ENCODE peak calls at places on chromosomes 13 and 19, in six cellular contexts. H is anterior cingulate cortex, U is dermis microvascular lymphatic vessel endothelial cell, J is head of caudate nucleus, A is adrenal gland, S is NCI-H510A treated with DMSO at 0.1 percent for 48 hours. L is an unnamed sample.

GRCh38 chr19:22421797-22422196 is 349 bp downstream of the ZNF98 start:
- DNase-seq in H (no peak), U (no peak), J (no peak), A (no peak), S (no peak), L (no peak)

GRCh38 chr13:72970301-72970880 is 88.4 kb upstream of the KLF5 start:
- DNase-seq in H (no peak), U (no peak), J (no peak), A (no peak), S (no peak), L (no peak)

GRCh38 chr13:75432045-75432444 is 49.9 kb downstream of the TBC1D4 start:
- DNase-seq in H (no peak), U (no peak), J (no peak), A (no peak), S (no peak), L (no peak)

GRCh38 chr13:39577203-39577602 is 25.8 kb downstream of the LHFPL6 start:
- DNase-seq in H (no peak), U (no peak), J (no peak), A (no peak), S (no peak), L (no peak)

GRCh38 chr13:77065456-77066147 is 38.6 kb upstream of the FBXL3 start:
- DNase-seq in H (no peak), U (no peak), J (no peak), A (no peak), S (no peak), L (peak)

GRCh38 chr13:113835461-113836274 is 28.2 kb downstream of the GAS6 start:
- DNase-seq in H (no peak), U (no peak), J (no peak), A (no peak), S (peak), L (no peak)

GRCh38 chr19:686589-687297 is 8.5 kb downstream of the PRSS57 start:
- DNase-seq in H (no peak), U (no peak), J (no peak), A (no peak), S (no peak), L (no peak)

GRCh38 chr19:1449467-1450442 is at the start of gene APC2:
- DNase-seq in H (peak), U (no peak), J (peak), A (no peak), S (no peak), L (peak)

GRCh38 chr19:46218160-46218559 is 11.4 kb upstream of the IGFL1 start:
- DNase-seq in H (no peak), U (peak), J (no peak), A (peak), S (no peak), L (peak)

GRCh38 chr19:4284176-4284958 is 5.3 kb downstream of the SHD start:
- DNase-seq in H (no peak), U (no peak), J (no peak), A (no peak), S (no peak), L (peak)

L was measured in lung microvascular endothelial cell.